ENCODE peak calls at places on chromosome 16, in ten cellular contexts. E, C, J, A, W, V, Q, T, H and K are unnamed samples.

GRCh38 chr16:62077998-62078397 is 41.8 kb upstream of the CDH8 start:
- DNase-seq in H (no peak), C (no peak), A (no peak), Q (no peak), W (no peak), T (no peak), E (peak; percentile 81), V (no peak), J (no peak), K (no peak)

GRCh38 chr16:47310792-47311211 is 150.1 kb downstream of the ITFG1 start:
- DNase-seq in A (no peak), E (no peak), Q (no peak), T (no peak), H (no peak), W (no peak), V (no peak), J (no peak), C (no peak), K (no peak)

GRCh38 chr16:9549487-9549886 is 458.0 kb downstream of the HAPSTR1 start:
- DNase-seq in V (no peak), C (no peak), E (no peak), T (no peak), H (no peak), Q (no peak), A (no peak), J (no peak), W (no peak), K (no peak)

GRCh38 chr16:86580798-86581185 is 2.4 kb downstream of the FOXL1 start:
- DNase-seq in C (no peak), V (no peak), T (no peak), H (no peak), J (no peak), A (no peak), Q (no peak), E (no peak), W (no peak), K (no peak)

GRCh38 chr16:11253009-11253994 is 2.7 kb downstream of the SOCS1 start:
- DNase-seq in W (no peak), Q (no peak), H (no peak), T (no peak), J (no peak), C (no peak), E (no peak), V (no peak), A (no peak), K (no peak)

GRCh38 chr16:11370084-11370931 is 25.0 kb downstream of the RMI2 start:
- DNase-seq in E (no peak), H (no peak), Q (no peak), A (no peak), C (no peak), T (no peak), J (no peak), V (no peak), W (no peak), K (peak; percentile 48)

GRCh38 chr16:69318911-69319289 is 7.8 kb downstream of the VPS4A start:
- DNase-seq in J (no peak), C (no peak), W (no peak), Q (no peak), A (no peak), H (no peak), V (no peak), T (no peak), E (no peak), K (no peak)

GRCh38 chr16:23423496-23424049 is 29.4 kb downstream of the COG7 start:
- DNase-seq in Q (no peak), T (peak; percentile 81), A (peak; percentile 38), H (no peak), V (peak; percentile 75), J (peak; percentile 92), W (peak; percentile 94), C (peak; percentile 51), E (peak; percentile 41), K (no peak)

GRCh38 chr16:84450176-84450865 is 54.1 kb downstream of the MEAK7 start:
- DNase-seq in W (no peak), H (no peak), V (no peak), E (no peak), T (no peak), A (no peak), J (no peak), Q (no peak), C (no peak), K (no peak)